ENCODE peak calls at places on chromosomes 5 and 9, in five cellular contexts. M is mesendoderm, T is astrocyte, I is colonic mucosa, P is Karpas-422. R is an unnamed sample.

GRCh38 chr9:136863623-136864273 is 2.4 kb downstream of the EDF1 start:
- DNase-seq in M (no peak), T (no peak), I (no peak), P (no peak), R (no peak)

GRCh38 chr5:171424726-171425125 is 5.3 kb downstream of the FGF18 start:
- DNase-seq in M (peak; percentile 84), T (no peak), I (no peak), P (no peak), R (peak; percentile 87)

GRCh38 chr5:178520851-178521250 is 69.3 kb downstream of the COL23A1 start:
- DNase-seq in M (no peak), T (no peak), I (no peak), P (no peak), R (peak; percentile 3)

GRCh38 chr5:129496410-129496809 is 36.3 kb downstream of the ADAMTS19 start:
- DNase-seq in M (peak; percentile 13), T (no peak), I (no peak), P (peak; percentile 92), R (no peak)

GRCh38 chr5:142095035-142095434 is 13.5 kb upstream of the NDFIP1 start:
- DNase-seq in M (no peak), T (no peak), I (no peak), P (no peak), R (no peak)

GRCh38 chr5:127210082-127210481 is 80.5 kb upstream of the MEGF10 start:
- DNase-seq in M (no peak), T (no peak), I (no peak), P (no peak), R (no peak)

GRCh38 chr5:86864022-86864421 is 246.3 kb downstream of the COX7C start:
- DNase-seq in M (no peak), T (no peak), I (no peak), P (no peak), R (no peak)

GRCh38 chr5:135214897-135215616 is 181.0 kb upstream of the PITX1 start:
- DNase-seq in M (no peak), T (no peak), I (peak; percentile 15), P (no peak), R (peak; percentile 25)

GRCh38 chr5:39624268-39624886 is 199.6 kb upstream of the DAB2 start:
- DNase-seq in M (peak; percentile 65), T (no peak), I (peak; percentile 85), P (no peak), R (peak; percentile 52)

GRCh38 chr9:98644011-98644410 is 64.7 kb downstream of the GABBR2 start:
- DNase-seq in M (no peak), T (no peak), I (no peak), P (no peak), R (no peak)

GRCh38 chr9:108834959-108835696 is 20.7 kb downstream of the ACTL7B start:
- DNase-seq in M (no peak), T (no peak), I (no peak), P (no peak), R (no peak)

GRCh38 chr5:154422298-154422697 is 23.5 kb upstream of the SAP30L start:
- DNase-seq in M (no peak), T (no peak), I (no peak), P (no peak), R (no peak)

GRCh38 chr9:132638240-132638639 is 31.5 kb downstream of the DDX31 start:
- DNase-seq in M (no peak), T (no peak), I (no peak), P (no peak), R (no peak)

GRCh38 chr5:172404746-172405145 is 49.6 kb downstream of the SH3PXD2B start:
- DNase-seq in M (no peak), T (no peak), I (no peak), P (no peak), R (no peak)

GRCh38 chr5:136058031-136058971 is 29.5 kb downstream of the TGFBI start:
- DNase-seq in M (peak; percentile 93), T (peak; percentile 99), I (peak; percentile 67), P (no peak), R (peak; percentile 81)

GRCh38 chr9:129143031-129143441 is 31.8 kb downstream of the PTPA start:
- DNase-seq in M (peak; percentile 94), T (peak; percentile 85), I (peak; percentile 91), P (peak; percentile 92), R (peak; percentile 94)

GRCh38 chr9:129143461-129143927 is 32.3 kb downstream of the PTPA start:
- DNase-seq in M (peak; percentile 98), T (peak; percentile 87), I (peak; percentile 60), P (no peak), R (peak; percentile 81)

GRCh38 chr9:129146441-129146933 is 31.6 kb downstream of the IER5L start:
- DNase-seq in M (peak; percentile 44), T (no peak), I (no peak), P (no peak), R (no peak)

GRCh38 chr9:129145841-129146292 is 32.2 kb downstream of the IER5L start:
- DNase-seq in M (peak; percentile 98), T (peak; percentile 95), I (peak; percentile 35), P (no peak), R (peak; percentile 91)

GRCh38 chr9:129145316-129145715 is 32.7 kb downstream of the IER5L start:
- DNase-seq in M (no peak), T (no peak), I (no peak), P (no peak), R (no peak)
- H3K9ac ChIP-seq in M (peak overlapping the region; percentile 39), T (peak overlapping the region; percentile 74), I (peak overlapping the region; percentile 37), P (no peak overlapping the region), R (no peak overlapping the region)

GRCh38 chr9:113519401-113520108 is 56.0 kb downstream of the RGS3 start:
- DNase-seq in M (no peak), T (peak; percentile 63), I (peak; percentile 72), P (no peak), R (no peak)
- H3K27ac ChIP-seq in M (no peak overlapping the region), T (peak overlapping the region; percentile 19), I (peak overlapping the region; percentile 80), P (no peak overlapping the region), R (no peak overlapping the region)

GRCh38 chr5:52771343-52772039 is 16.2 kb upstream of the ITGA1 start:
- DNase-seq in M (no peak), T (no peak), I (no peak), P (no peak), R (no peak)
- H3K4me3 ChIP-seq in M (no peak overlapping the region), T (no peak overlapping the region), I (no peak overlapping the region), P (no peak overlapping the region), R (no peak overlapping the region)

GRCh38 chr9:70589571-70590263 is 175.3 kb upstream of the KLF9 start:
- DNase-seq in M (no peak), T (peak; percentile 97), I (no peak), P (no peak), R (no peak)

GRCh38 chr9:70587143-70587710 is 172.8 kb upstream of the KLF9 start:
- DNase-seq in M (no peak), T (peak; percentile 91), I (no peak), P (no peak), R (no peak)

GRCh38 chr9:70588381-70588780 is 173.9 kb upstream of the KLF9 start:
- DNase-seq in M (no peak), T (peak; percentile 86), I (no peak), P (no peak), R (no peak)

GRCh38 chr9:70590264-70590646 is 175.8 kb upstream of the KLF9 start:
- DNase-seq in M (no peak), T (peak; percentile 46), I (no peak), P (no peak), R (no peak)

GRCh38 chr9:70588999-70589398 is 174.5 kb upstream of the KLF9 start:
- DNase-seq in M (no peak), T (no peak), I (no peak), P (no peak), R (no peak)
- H3K9ac ChIP-seq in M (no peak overlapping the region), T (peak overlapping the region; percentile 81), I (no peak overlapping the region), P (no peak overlapping the region), R (no peak overlapping the region)

GRCh38 chr9:4837768-4838546 is 45.2 kb downstream of the RCL1 start:
- DNase-seq in M (no peak), T (peak; percentile 97), I (no peak), P (no peak), R (no peak)
- H3K27ac ChIP-seq in M (no peak overlapping the region), T (peak overlapping the region; percentile 90), I (no peak overlapping the region), P (no peak overlapping the region), R (no peak overlapping the region)

GRCh38 chr9:70218767-70219166 is 40.0 kb upstream of the SMC5 start:
- DNase-seq in M (no peak), T (peak; percentile 42), I (no peak), P (no peak), R (no peak)

GRCh38 chr9:70220216-70220615 is 38.6 kb upstream of the SMC5 start:
- DNase-seq in M (no peak), T (no peak), I (no peak), P (no peak), R (no peak)

GRCh38 chr9:70222354-70222753 is 36.4 kb upstream of the SMC5 start:
- DNase-seq in M (no peak), T (peak; percentile 29), I (no peak), P (no peak), R (no peak)

DNA sequence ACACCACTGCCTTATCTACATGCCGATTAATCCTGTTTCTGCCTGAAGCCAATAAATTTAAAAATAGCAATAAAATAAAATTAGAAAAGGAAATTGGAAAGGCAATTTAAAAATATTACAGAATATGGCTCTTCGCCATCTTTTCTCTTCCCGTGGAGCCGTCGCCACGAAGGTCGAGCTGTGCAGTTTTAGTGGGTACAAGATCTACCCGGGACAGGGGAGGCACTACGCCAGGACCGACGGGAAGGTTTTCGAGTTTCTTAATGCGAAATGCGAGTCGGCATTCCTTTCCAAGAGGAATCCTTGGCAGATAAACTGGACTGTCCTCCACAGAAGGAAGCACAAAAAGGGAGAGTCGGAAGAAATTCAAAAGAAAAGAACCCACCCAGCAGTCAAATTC is 41.7 kb upstream of the SMC5 start:
- DNase-seq in M (no peak), T (no peak), I (no peak), P (no peak), R (no peak)
- H3K4me3 ChIP-seq in M (no peak overlapping the region), T (no peak overlapping the region), I (no peak overlapping the region), P (no peak overlapping the region), R (no peak overlapping the region)

DNA sequence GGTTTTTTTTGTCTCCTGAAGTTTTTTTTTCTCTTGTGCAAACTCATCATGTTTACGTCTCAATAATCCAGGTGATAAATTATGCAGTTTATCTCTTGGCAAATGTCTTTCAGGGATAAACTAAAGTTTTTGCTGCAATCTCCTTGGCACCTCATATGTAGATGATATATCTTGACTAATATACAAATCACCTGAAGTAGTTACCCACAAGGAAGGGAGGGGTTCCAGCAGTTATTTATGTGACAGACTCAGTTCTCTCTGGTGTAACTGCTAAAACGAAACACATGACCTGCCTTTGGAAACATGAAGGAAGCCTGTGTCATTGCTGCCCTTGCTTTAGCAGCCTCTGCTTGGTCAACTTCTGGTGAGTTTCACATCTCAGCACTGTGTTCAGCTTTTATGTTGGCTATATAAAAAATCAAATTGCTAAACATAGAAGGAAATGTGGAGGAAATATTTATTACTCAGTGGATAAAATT is 39.3 kb upstream of the KIAA1958 start:
- DNase-seq in M (no peak), T (peak; percentile 26), I (no peak), P (peak; percentile 51), R (no peak)
- H3K9ac ChIP-seq in M (no peak overlapping the region), T (no peak overlapping the region), I (no peak overlapping the region), P (peak overlapping the region; percentile 27), R (no peak overlapping the region)

R was measured in endodermal cell.